ENCODE peak calls at places on chromosomes 6 and 20, in eight cellular contexts. L is cardiac muscle cell, B is body of pancreas, W is WERI-Rb-1, M is AG04449, V is neural crest cell, E is choroid plexus epithelial cell, N is upper lobe of right lung. Z is an unnamed sample.
A peak's percentile ranks its signal among the peaks of the same experiment; 100 is the strongest.

GRCh38 chr6:18206591-18206990 is 51.4 kb downstream of the KDM1B start:
- DNase-seq in L (no peak), B (no peak), W (no peak), M (no peak), V (no peak), E (no peak), N (no peak), Z (no peak)

GRCh38 chr6:125356888-125357287 is 55.1 kb upstream of the HDDC2 start:
- DNase-seq in L (no peak), B (no peak), W (no peak), M (no peak), V (no peak), E (no peak), N (no peak), Z (no peak)

GRCh38 chr20:51335329-51335841 is 207.1 kb downstream of the NFATC2 start:
- DNase-seq in L (peak; percentile 93), B (no peak), W (no peak), M (peak; percentile 100), V (no peak), E (peak; percentile 100), N (no peak), Z (peak; percentile 56)

GRCh38 chr6:29011276-29011734 is 6.2 kb upstream of the ZNF311 start:
- DNase-seq in L (peak; percentile 74), B (peak; percentile 45), W (peak; percentile 64), M (no peak), V (peak; percentile 57), E (peak; percentile 74), N (no peak), Z (peak; percentile 14)

GRCh38 chr20:64033981-64034493 is 1.9 kb upstream of the C20orf204 start:
- DNase-seq in L (no peak), B (no peak), W (peak; percentile 21), M (no peak), V (no peak), E (no peak), N (no peak), Z (no peak)

GRCh38 chr6:100335999-100336398 is 128.7 kb downstream of the SIM1 start:
- DNase-seq in L (no peak), B (no peak), W (no peak), M (no peak), V (no peak), E (no peak), N (no peak), Z (peak; percentile 49)

GRCh38 chr6:56188429-56188828 is 59.0 kb downstream of the COL21A1 start:
- DNase-seq in L (no peak), B (no peak), W (no peak), M (no peak), V (no peak), E (no peak), N (no peak), Z (no peak)

GRCh38 chr20:59585714-59586404 is 18.5 kb upstream of the PHACTR3 start:
- DNase-seq in L (no peak), B (no peak), W (no peak), M (no peak), V (no peak), E (no peak), N (peak; percentile 42), Z (no peak)

GRCh38 chr6:15621203-15622044 is 41.4 kb downstream of the DTNBP1 start:
- DNase-seq in L (peak; percentile 48), B (peak; percentile 50), W (peak; percentile 84), M (no peak), V (no peak), E (peak; percentile 51), N (peak; percentile 81), Z (no peak)

GRCh38 chr20:56710125-56710524 is 81.0 kb downstream of the TFAP2C start:
- DNase-seq in L (no peak), B (no peak), W (no peak), M (no peak), V (no peak), E (no peak), N (no peak), Z (no peak)

GRCh38 chr6:75952132-75952531 is 120.3 kb downstream of the IMPG1 start:
- DNase-seq in L (no peak), B (no peak), W (no peak), M (no peak), V (no peak), E (no peak), N (no peak), Z (no peak)

GRCh38 chr20:44287272-44288097 is 23.5 kb downstream of the FITM2 start:
- DNase-seq in L (peak; percentile 63), B (peak; percentile 36), W (no peak), M (no peak), V (no peak), E (peak; percentile 39), N (no peak), Z (no peak)

GRCh38 chr6:132511159-132511835 is 1.6 kb downstream of the STX7 start:
- DNase-seq in L (peak; percentile 22), B (no peak), W (no peak), M (no peak), V (no peak), E (peak; percentile 78), N (no peak), Z (no peak)

GRCh38 chr6:142842423-142843261 is 102.3 kb downstream of the HIVEP2 start:
- DNase-seq in L (peak; percentile 38), B (no peak), W (no peak), M (no peak), V (no peak), E (peak; percentile 69), N (no peak), Z (no peak)

GRCh38 chr6:38929560-38929959 is 119.0 kb upstream of the GLP1R start:
- DNase-seq in L (no peak), B (no peak), W (no peak), M (no peak), V (no peak), E (no peak), N (no peak), Z (no peak)
- TF ChIP-seq CTCF in L (no peak), B (no peak), W (no peak), M (no peak), V (no peak), E (no peak), N (no peak), Z (no peak)

DNA sequence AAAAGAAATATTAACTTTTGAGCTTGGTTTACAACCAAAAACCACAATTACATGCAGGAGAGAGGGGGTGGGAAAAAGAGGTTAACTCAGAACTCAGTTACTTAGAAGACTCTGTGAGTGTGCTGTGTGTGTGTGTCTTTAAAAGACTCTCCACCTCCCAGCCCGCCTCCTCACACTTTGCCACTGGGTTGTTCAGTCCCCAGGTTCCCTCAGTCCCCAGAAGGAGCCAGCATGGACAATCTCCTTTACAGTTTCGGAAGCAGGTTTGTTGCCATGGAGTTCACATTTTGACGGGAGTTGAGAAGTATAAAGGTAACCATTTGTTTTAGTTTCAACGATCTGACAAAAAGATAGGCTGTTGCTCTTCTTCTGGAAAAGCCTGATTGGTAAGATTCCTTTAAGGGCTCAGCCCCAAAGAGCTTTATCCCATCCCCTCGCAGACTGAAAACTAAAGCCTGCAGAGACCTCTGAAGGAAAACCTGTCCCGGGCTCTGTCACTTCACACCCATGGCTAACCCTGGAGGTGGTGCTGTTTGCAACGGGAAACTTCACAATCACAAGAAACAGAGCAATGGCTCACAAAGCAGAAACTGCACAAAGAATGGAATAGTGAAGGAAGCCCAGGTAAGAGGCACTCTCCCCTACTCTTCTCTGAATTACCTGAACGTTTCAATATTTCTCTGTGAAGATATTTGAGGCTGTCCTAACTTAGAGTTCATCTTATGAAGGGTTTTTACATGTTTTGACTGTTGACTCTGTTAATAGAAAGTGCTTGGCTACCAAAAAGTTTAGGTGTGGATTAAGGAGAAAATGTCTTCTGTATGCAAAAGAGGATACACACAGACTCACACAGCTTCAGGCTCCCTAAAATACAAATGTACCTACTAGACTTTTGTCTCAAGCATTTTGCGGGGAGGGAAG is at the start of gene SPTLC3:
- DNase-seq in L (peak; percentile 51), B (peak; percentile 73), W (no peak), M (no peak), V (no peak), E (peak; percentile 61), N (no peak), Z (no peak)
- TF ChIP-seq CTCF in L (peak; percentile 13), B (no peak), W (no peak), M (no peak), V (no peak), E (peak; percentile 40), N (no peak), Z (no peak)

GRCh38 chr6:168304752-168305015 is 14.9 kb downstream of the DACT2 start:
- DNase-seq in L (no peak), B (no peak), W (no peak), M (no peak), V (no peak), E (no peak), N (no peak), Z (no peak)

GRCh38 chr6:168300975-168301647 is 18.5 kb downstream of the DACT2 start:
- DNase-seq in L (no peak), B (no peak), W (no peak), M (no peak), V (no peak), E (no peak), N (no peak), Z (no peak)

GRCh38 chr6:168303982-168304751 is 15.4 kb downstream of the DACT2 start:
- DNase-seq in L (no peak), B (no peak), W (no peak), M (no peak), V (no peak), E (no peak), N (no peak), Z (no peak)

GRCh38 chr6:168301648-168302398 is 17.8 kb downstream of the DACT2 start:
- DNase-seq in L (no peak), B (peak; percentile 39), W (no peak), M (no peak), V (no peak), E (peak; percentile 6), N (no peak), Z (no peak)

DNA sequence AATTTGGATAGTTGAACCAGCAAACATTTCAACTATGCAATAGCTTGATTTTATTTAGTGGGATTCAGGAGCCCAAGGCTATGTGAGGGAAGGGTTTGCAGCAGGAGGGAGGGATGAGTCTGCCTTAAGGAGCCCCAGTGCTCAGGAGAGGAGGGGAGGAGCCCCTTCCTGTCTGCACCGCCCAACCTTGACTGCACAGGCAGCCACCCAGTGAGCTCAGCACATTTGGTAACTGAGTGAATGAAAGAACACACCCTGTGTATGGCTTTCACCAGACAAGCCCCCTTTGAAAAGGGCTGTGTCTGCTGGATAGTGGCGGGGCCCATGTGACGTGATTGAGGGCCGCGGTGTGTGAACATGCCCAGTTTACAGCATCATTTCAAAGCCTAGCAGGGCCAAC is 17.0 kb downstream of the DACT2 start:
- DNase-seq in L (peak; percentile 33), B (no peak), W (no peak), M (no peak), V (no peak), E (no peak), N (no peak), Z (no peak)
- TF ChIP-seq CTCF in L (no peak), B (no peak), W (no peak), M (no peak), V (no peak), E (no peak), N (no peak), Z (no peak)

DNA sequence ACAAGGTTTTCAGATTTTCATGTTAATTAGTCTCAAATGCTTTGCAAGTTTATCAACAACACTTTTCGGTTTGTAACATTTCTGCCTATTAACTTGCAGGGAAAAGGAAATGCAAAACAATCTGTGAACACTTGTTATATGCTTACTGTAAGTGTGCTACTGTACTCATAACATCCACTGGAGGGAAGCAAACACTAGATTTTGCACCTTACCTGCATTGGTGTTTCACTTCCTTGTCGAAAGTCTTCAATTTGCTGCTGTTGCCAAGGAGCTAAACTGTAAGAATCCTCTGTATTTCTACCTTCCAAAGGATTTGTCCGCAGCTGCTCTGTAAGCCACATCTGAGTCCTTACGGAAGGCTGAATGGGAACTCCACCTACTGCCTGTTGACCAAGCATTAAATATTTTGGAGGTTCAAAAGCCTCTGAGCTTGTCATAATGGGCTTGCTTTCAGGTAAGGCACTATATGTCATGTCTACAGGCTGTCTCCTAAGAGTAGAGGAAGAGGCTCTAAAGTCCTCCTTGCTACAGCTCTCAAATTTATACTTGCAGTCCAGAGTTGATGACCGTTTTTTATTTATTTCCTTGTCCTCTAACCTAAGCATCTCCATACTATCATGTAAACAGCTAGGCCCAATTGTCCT is 17.3 kb downstream of the PLN start:
- DNase-seq in L (no peak), B (no peak), W (no peak), M (no peak), V (no peak), E (peak; percentile 53), N (no peak), Z (no peak)
- TF ChIP-seq CTCF in L (peak; percentile 28), B (no peak), W (peak; percentile 51), M (peak; percentile 22), V (peak; percentile 69), E (peak; percentile 50), N (peak; percentile 33), Z (peak; percentile 13)